ENCODE peak calls at places on chromosomes 12 and 14, in five cellular contexts. One of them, this sample, is unnamed.

GRCh38 chr12:70121562-70121961 is 121.7 kb upstream of the CNOT2 start:
- DNase-seq in heart right ventricle: no peak
- DNase-seq in left cardiac atrium: no peak
- DNase-seq in PC-3: peak; percentile 30
- DNase-seq in GDM1: no peak
- DNase-seq in this sample: no peak

GRCh38 chr12:127785535-127785934 is 481.4 kb upstream of the TMEM132C start:
- DNase-seq in heart right ventricle: no peak
- DNase-seq in left cardiac atrium: peak; percentile 29
- DNase-seq in PC-3: peak; percentile 66
- DNase-seq in GDM1: no peak
- DNase-seq in this sample: peak; percentile 56

GRCh38 chr14:78710963-78711362 is 540.8 kb downstream of the NRXN3 start:
- DNase-seq in heart right ventricle: no peak
- DNase-seq in left cardiac atrium: no peak
- DNase-seq in PC-3: no peak
- DNase-seq in GDM1: no peak
- DNase-seq in this sample: no peak

GRCh38 chr14:21557084-21557901 is 22.6 kb downstream of the OR10G3 start:
- DNase-seq in heart right ventricle: peak; percentile 25
- DNase-seq in left cardiac atrium: peak; percentile 65
- DNase-seq in PC-3: peak; percentile 96
- DNase-seq in GDM1: peak; percentile 62
- DNase-seq in this sample: peak; percentile 92

GRCh38 chr12:56160160-56160763 is 2.1 kb downstream of the MYL6 start:
- DNase-seq in heart right ventricle: no peak
- DNase-seq in left cardiac atrium: no peak
- DNase-seq in PC-3: peak; percentile 28
- DNase-seq in GDM1: no peak
- DNase-seq in this sample: no peak

GRCh38 chr12:6061661-6062060 is 62.8 kb downstream of the VWF start:
- DNase-seq in heart right ventricle: no peak
- DNase-seq in left cardiac atrium: no peak
- DNase-seq in PC-3: no peak
- DNase-seq in GDM1: no peak
- DNase-seq in this sample: peak; percentile 82

GRCh38 chr14:39731912-39732311 is 299.7 kb upstream of the FBXO33 start:
- DNase-seq in heart right ventricle: no peak
- DNase-seq in left cardiac atrium: no peak
- DNase-seq in PC-3: peak; percentile 21
- DNase-seq in GDM1: no peak
- DNase-seq in this sample: no peak

GRCh38 chr12:109255377-109255776 is 53.7 kb downstream of the FOXN4 start:
- DNase-seq in heart right ventricle: no peak
- DNase-seq in left cardiac atrium: no peak
- DNase-seq in PC-3: peak; percentile 43
- DNase-seq in GDM1: peak; percentile 5
- DNase-seq in this sample: peak; percentile 16

GRCh38 chr14:61929651-61930050 is 167.4 kb downstream of the SNAPC1 start:
- DNase-seq in heart right ventricle: no peak
- DNase-seq in left cardiac atrium: no peak
- DNase-seq in PC-3: no peak
- DNase-seq in GDM1: no peak
- DNase-seq in this sample: peak; percentile 37

GRCh38 chr12:53097564-53098353 is at the start of gene IGFBP6:
- DNase-seq in heart right ventricle: peak; percentile 79
- DNase-seq in left cardiac atrium: peak; percentile 76
- DNase-seq in PC-3: peak; percentile 63
- DNase-seq in GDM1: peak; percentile 42
- DNase-seq in this sample: peak; percentile 52

GRCh38 chr12:126228936-126229335 is 1163.7 kb downstream of the AACS start:
- DNase-seq in heart right ventricle: no peak
- DNase-seq in left cardiac atrium: no peak
- DNase-seq in PC-3: no peak
- DNase-seq in GDM1: no peak
- DNase-seq in this sample: no peak

GRCh38 chr12:51191516-51192283 is 18.8 kb upstream of the TFCP2 start:
- DNase-seq in heart right ventricle: no peak
- DNase-seq in left cardiac atrium: no peak
- DNase-seq in PC-3: no peak
- DNase-seq in GDM1: no peak
- DNase-seq in this sample: no peak

GRCh38 chr12:48198619-48198973 is 4.5 kb downstream of the OR10AD1 start:
- DNase-seq in heart right ventricle: peak; percentile 63
- DNase-seq in left cardiac atrium: peak; percentile 66
- DNase-seq in PC-3: no peak
- DNase-seq in GDM1: no peak
- DNase-seq in this sample: no peak

GRCh38 chr12:72574138-72574537 is 302.0 kb downstream of the TRHDE start:
- DNase-seq in heart right ventricle: no peak
- DNase-seq in left cardiac atrium: no peak
- DNase-seq in PC-3: peak; percentile 40
- DNase-seq in GDM1: no peak
- DNase-seq in this sample: no peak

GRCh38 chr12:109944975-109945374 is 44.9 kb downstream of the TCHP start:
- DNase-seq in heart right ventricle: peak; percentile 31
- DNase-seq in left cardiac atrium: peak; percentile 50
- DNase-seq in PC-3: no peak
- DNase-seq in GDM1: no peak
- DNase-seq in this sample: peak; percentile 50

GRCh38 chr12:110371408-110372055 is 32.0 kb downstream of the ANAPC7 start:
- DNase-seq in heart right ventricle: no peak
- DNase-seq in left cardiac atrium: no peak
- DNase-seq in PC-3: no peak
- DNase-seq in GDM1: no peak
- DNase-seq in this sample: no peak

GRCh38 chr12:9066183-9066623 is 49.5 kb downstream of the A2M start:
- DNase-seq in heart right ventricle: peak; percentile 14
- DNase-seq in left cardiac atrium: no peak
- DNase-seq in PC-3: no peak
- DNase-seq in GDM1: no peak
- DNase-seq in this sample: no peak

GRCh38 chr14:96638041-96638855 is 136.1 kb downstream of the PAPOLA start:
- DNase-seq in heart right ventricle: no peak
- DNase-seq in left cardiac atrium: no peak
- DNase-seq in PC-3: no peak
- DNase-seq in GDM1: no peak
- DNase-seq in this sample: no peak

GRCh38 chr14:92380131-92380530 is 57.2 kb downstream of the SLC24A4 start:
- DNase-seq in heart right ventricle: no peak
- DNase-seq in left cardiac atrium: no peak
- DNase-seq in PC-3: no peak
- DNase-seq in GDM1: no peak
- DNase-seq in this sample: no peak

GRCh38 chr14:104114421-104115130 is 23.8 kb upstream of the KIF26A start:
- DNase-seq in heart right ventricle: peak; percentile 8
- DNase-seq in left cardiac atrium: peak; percentile 13
- DNase-seq in PC-3: no peak
- DNase-seq in GDM1: no peak
- DNase-seq in this sample: no peak

GRCh38 chr14:72416892-72417291 is 477.0 kb downstream of the DPF3 start:
- DNase-seq in heart right ventricle: no peak
- DNase-seq in left cardiac atrium: no peak
- DNase-seq in PC-3: peak; percentile 47
- DNase-seq in GDM1: no peak
- DNase-seq in this sample: no peak

GRCh38 chr12:64694130-64695078 is 64.8 kb downstream of the GNS start:
- DNase-seq in heart right ventricle: no peak
- DNase-seq in left cardiac atrium: no peak
- DNase-seq in PC-3: no peak
- DNase-seq in GDM1: no peak
- DNase-seq in this sample: no peak

GRCh38 chr14:21486640-21487087 is 9.7 kb downstream of the TOX4 start:
- DNase-seq in heart right ventricle: no peak
- DNase-seq in left cardiac atrium: no peak
- DNase-seq in PC-3: no peak
- DNase-seq in GDM1: no peak
- DNase-seq in this sample: peak; percentile 84

GRCh38 chr12:57272337-57273151 is 21.6 kb upstream of the STAC3 start:
- DNase-seq in heart right ventricle: peak; percentile 25
- DNase-seq in left cardiac atrium: no peak
- DNase-seq in PC-3: no peak
- DNase-seq in GDM1: no peak
- DNase-seq in this sample: peak; percentile 44

GRCh38 chr14:50001999-50002925 is 109.4 kb downstream of the ARF6 start:
- DNase-seq in heart right ventricle: peak; percentile 24
- DNase-seq in left cardiac atrium: no peak
- DNase-seq in PC-3: no peak
- DNase-seq in GDM1: no peak
- DNase-seq in this sample: no peak

GRCh38 chr12:126747530-126748149 is 1519.3 kb upstream of the TMEM132C start:
- DNase-seq in heart right ventricle: peak; percentile 43
- DNase-seq in left cardiac atrium: peak; percentile 37
- DNase-seq in PC-3: peak; percentile 66
- DNase-seq in GDM1: peak; percentile 10
- DNase-seq in this sample: peak; percentile 0

GRCh38 chr12:106139422-106140141 is 828 bp upstream of the NUAK1 start:
- DNase-seq in heart right ventricle: peak; percentile 79
- DNase-seq in left cardiac atrium: peak; percentile 85
- DNase-seq in PC-3: peak; percentile 72
- DNase-seq in GDM1: no peak
- DNase-seq in this sample: peak; percentile 80

GRCh38 chr12:120886194-120887018 is 17.8 kb downstream of the SPPL3 start:
- DNase-seq in heart right ventricle: no peak
- DNase-seq in left cardiac atrium: no peak
- DNase-seq in PC-3: no peak
- DNase-seq in GDM1: no peak
- DNase-seq in this sample: no peak

GRCh38 chr12:124420972-124421674 is 126.2 kb downstream of the RFLNA start:
- DNase-seq in heart right ventricle: peak; percentile 69
- DNase-seq in left cardiac atrium: peak; percentile 80
- DNase-seq in PC-3: no peak
- DNase-seq in GDM1: no peak
- DNase-seq in this sample: peak; percentile 62

GRCh38 chr14:90505531-90505930 is 108.7 kb downstream of the CALM1 start:
- DNase-seq in heart right ventricle: no peak
- DNase-seq in left cardiac atrium: no peak
- DNase-seq in PC-3: no peak
- DNase-seq in GDM1: no peak
- DNase-seq in this sample: no peak

GRCh38 chr12:118372541-118373495 is at the start of gene TAOK3:
- DNase-seq in heart right ventricle: peak; percentile 98
- DNase-seq in left cardiac atrium: peak; percentile 98
- DNase-seq in PC-3: peak; percentile 99
- DNase-seq in GDM1: peak; percentile 94
- DNase-seq in this sample: peak; percentile 99

GRCh38 chr14:63632932-63633514 is 8.6 kb downstream of the WDR89 start:
- DNase-seq in heart right ventricle: no peak
- DNase-seq in left cardiac atrium: no peak
- DNase-seq in PC-3: peak; percentile 71
- DNase-seq in GDM1: peak; percentile 3
- DNase-seq in this sample: peak; percentile 45

GRCh38 chr14:103884854-103885253 is 37.5 kb upstream of the PPP1R13B start:
- DNase-seq in heart right ventricle: no peak
- DNase-seq in left cardiac atrium: no peak
- DNase-seq in PC-3: no peak
- DNase-seq in GDM1: no peak
- DNase-seq in this sample: no peak

GRCh38 chr12:55657282-55657681 is 20.6 kb downstream of the OR10P1 start:
- DNase-seq in heart right ventricle: no peak
- DNase-seq in left cardiac atrium: no peak
- DNase-seq in PC-3: no peak
- DNase-seq in GDM1: no peak
- DNase-seq in this sample: no peak

GRCh38 chr12:104480826-104481457 is 24.2 kb downstream of the CHST11 start:
- DNase-seq in heart right ventricle: peak; percentile 44
- DNase-seq in left cardiac atrium: peak; percentile 68
- DNase-seq in PC-3: peak; percentile 92
- DNase-seq in GDM1: no peak
- DNase-seq in this sample: peak; percentile 56

GRCh38 chr14:68349900-68350323 is 443.0 kb downstream of the ZFP36L1 start:
- DNase-seq in heart right ventricle: no peak
- DNase-seq in left cardiac atrium: no peak
- DNase-seq in PC-3: no peak
- DNase-seq in GDM1: no peak
- DNase-seq in this sample: peak; percentile 96

GRCh38 chr14:93396456-93396855 is 34.3 kb upstream of the UNC79 start:
- DNase-seq in heart right ventricle: no peak
- DNase-seq in left cardiac atrium: no peak
- DNase-seq in PC-3: peak; percentile 54
- DNase-seq in GDM1: no peak
- DNase-seq in this sample: no peak

GRCh38 chr12:94561943-94562411 is 88.4 kb downstream of the TMCC3 start:
- DNase-seq in heart right ventricle: peak; percentile 61
- DNase-seq in left cardiac atrium: no peak
- DNase-seq in PC-3: peak; percentile 89
- DNase-seq in GDM1: no peak
- DNase-seq in this sample: no peak

GRCh38 chr14:51552275-51552674 is 99.4 kb upstream of the FRMD6 start:
- DNase-seq in heart right ventricle: no peak
- DNase-seq in left cardiac atrium: no peak
- DNase-seq in PC-3: peak; percentile 44
- DNase-seq in GDM1: no peak
- DNase-seq in this sample: no peak

This sample was measured in fibroblast of villous mesenchyme.